ENCODE peak calls at places on chromosomes 12 and 14, in ten cellular contexts. B is tibial artery, M is AG10803, S is H4, X is AG09309, C is transverse colon, H is GM23338, Q is adrenal gland, T is HT1080, I is left cardiac atrium. P is an unnamed sample.

GRCh38 chr14:88463318-88463717 is 77.9 kb downstream of the SPATA7 start:
- DNase-seq in T (peak; percentile 21), H (peak; percentile 51), C (no peak), S (no peak), B (no peak), M (no peak), I (no peak), Q (no peak), X (no peak), P (no peak)

GRCh38 chr12:94716339-94716738 is 66.0 kb upstream of the TMCC3 start:
- DNase-seq in Q (no peak), H (no peak), B (no peak), I (no peak), X (no peak), T (no peak), S (no peak), C (no peak), M (no peak), P (no peak)

GRCh38 chr12:103880299-103881142 is 39.5 kb upstream of the NT5DC3 start:
- DNase-seq in T (no peak), X (no peak), H (no peak), I (no peak), S (no peak), M (no peak), B (no peak), Q (no peak), C (no peak), P (no peak)

GRCh38 chr12:112782921-112783320 is 8.6 kb upstream of the RPH3A start:
- DNase-seq in B (no peak), M (no peak), I (no peak), S (no peak), X (no peak), Q (no peak), H (no peak), T (no peak), C (no peak), P (no peak)

GRCh38 chr12:14239935-14240872 is 125.3 kb upstream of the ATF7IP start:
- DNase-seq in M (no peak), C (peak; percentile 50), B (no peak), H (peak; percentile 74), T (no peak), I (no peak), Q (no peak), S (no peak), X (no peak), P (no peak)

GRCh38 chr12:132669166-132669879 is 17.8 kb downstream of the POLE start:
- DNase-seq in X (no peak), S (no peak), Q (no peak), H (no peak), C (no peak), B (peak; percentile 17), T (peak; percentile 22), M (no peak), I (no peak), P (no peak)

GRCh38 chr12:57864811-57865751 is 18.6 kb upstream of the CTDSP2 start:
- DNase-seq in H (peak; percentile 83), T (peak; percentile 75), B (peak; percentile 94), M (peak; percentile 78), S (peak; percentile 40), C (peak; percentile 82), I (peak; percentile 87), Q (peak; percentile 77), X (no peak), P (peak; percentile 38)

GRCh38 chr12:3305904-3306619 is 184.9 kb upstream of the PRMT8 start:
- DNase-seq in M (no peak), X (no peak), Q (no peak), C (no peak), I (no peak), B (no peak), T (no peak), H (no peak), S (no peak), P (no peak)

GRCh38 chr12:77229640-77230442 is 164.5 kb upstream of the E2F7 start:
- DNase-seq in X (no peak), C (no peak), S (peak; percentile 12), I (no peak), H (peak; percentile 47), Q (no peak), B (no peak), T (no peak), M (no peak), P (no peak)

GRCh38 chr14:53630336-53630735 is 326.3 kb downstream of the BMP4 start:
- DNase-seq in Q (no peak), I (no peak), M (no peak), C (no peak), B (no peak), T (no peak), H (no peak), S (no peak), X (no peak), P (no peak)

GRCh38 chr12:123938679-123939480 is 33.8 kb downstream of the CCDC92 start:
- DNase-seq in H (peak; percentile 70), C (no peak), X (no peak), I (no peak), B (no peak), T (no peak), S (no peak), Q (no peak), M (no peak), P (no peak)

GRCh38 chr12:25585021-25585523 is 32.0 kb upstream of the LMNTD1 start:
- DNase-seq in C (no peak), I (peak; percentile 41), M (peak; percentile 74), Q (peak; percentile 33), H (no peak), S (peak; percentile 6), X (peak; percentile 65), T (no peak), B (no peak), P (no peak)

GRCh38 chr14:35159742-35160409 is 37.5 kb downstream of the PRORP start:
- DNase-seq in T (peak; percentile 92), H (no peak), M (peak; percentile 76), Q (no peak), B (no peak), S (peak; percentile 77), X (peak; percentile 78), C (no peak), I (no peak), P (peak; percentile 46)

GRCh38 chr12:92114834-92115233 is 30.8 kb downstream of the BTG1 start:
- DNase-seq in S (no peak), M (no peak), I (no peak), T (no peak), Q (no peak), X (no peak), C (no peak), H (no peak), B (no peak), P (no peak)

GRCh38 chr12:109734219-109735000 is 20.8 kb downstream of the FAM222A start:
- DNase-seq in I (no peak), M (no peak), Q (peak; percentile 8), X (no peak), T (no peak), S (peak; percentile 32), H (peak; percentile 84), C (peak; percentile 9), B (peak; percentile 41), P (no peak)

GRCh38 chr14:85911044-85911443 is 381.1 kb downstream of the FLRT2 start:
- DNase-seq in C (no peak), X (no peak), T (no peak), S (no peak), M (no peak), B (no peak), H (no peak), Q (no peak), I (no peak), P (no peak)

GRCh38 chr14:64818151-64818550 is 61.6 kb downstream of the SPTB start:
- DNase-seq in S (no peak), I (no peak), Q (no peak), C (no peak), X (no peak), T (no peak), H (no peak), M (no peak), B (no peak), P (no peak)

GRCh38 chr14:32756775-32757174 is 181.9 kb upstream of the NPAS3 start:
- DNase-seq in M (no peak), H (no peak), I (no peak), Q (no peak), B (no peak), S (no peak), T (no peak), C (no peak), X (no peak), P (no peak)

GRCh38 chr12:42130670-42131402 is 13.8 kb downstream of the GXYLT1 start:
- DNase-seq in S (peak; percentile 64), H (no peak), I (peak; percentile 39), C (no peak), Q (peak; percentile 53), M (peak; percentile 58), X (no peak), T (peak; percentile 64), B (peak; percentile 73), P (no peak)

GRCh38 chr12:98743362-98743953 is 98.4 kb downstream of the APAF1 start:
- DNase-seq in I (no peak), S (no peak), B (no peak), T (peak; percentile 52), H (peak; percentile 73), C (no peak), X (no peak), M (no peak), Q (peak; percentile 18), P (no peak)

GRCh38 chr12:100795193-100796179 is 910 bp downstream of the ANO4 start:
- DNase-seq in T (no peak), Q (peak; percentile 15), C (no peak), H (no peak), S (no peak), B (no peak), X (no peak), M (no peak), I (no peak), P (no peak)

GRCh38 chr12:99985129-99985570 is 414 bp upstream of the ANKS1B start:
- DNase-seq in B (no peak), X (no peak), H (no peak), T (no peak), S (no peak), M (no peak), I (no peak), C (no peak), Q (no peak), P (no peak)

GRCh38 chr12:124847113-124847512 is 16.6 kb downstream of the SCARB1 start:
- DNase-seq in M (no peak), S (no peak), Q (peak; percentile 81), H (no peak), I (no peak), T (no peak), X (no peak), B (no peak), C (no peak), P (no peak)

GRCh38 chr12:124466200-124467128 is 100.9 kb downstream of the NCOR2 start:
- DNase-seq in I (peak; percentile 71), B (peak; percentile 74), H (no peak), Q (no peak), C (peak; percentile 66), T (peak; percentile 98), M (no peak), X (no peak), S (no peak), P (no peak)

GRCh38 chr14:94542111-94542810 is 19.0 kb upstream of the SERPINA4 start:
- DNase-seq in I (no peak), T (peak; percentile 77), H (no peak), M (peak; percentile 56), C (no peak), S (no peak), Q (no peak), B (peak; percentile 51), X (peak; percentile 14), P (no peak)

GRCh38 chr14:102754370-102755262 is 22.6 kb upstream of the TRAF3 start:
- DNase-seq in I (no peak), C (no peak), B (no peak), Q (no peak), T (no peak), X (no peak), S (no peak), M (no peak), H (no peak), P (no peak)

GRCh38 chr12:124747426-124748161 is 116.1 kb downstream of the SCARB1 start:
- DNase-seq in M (peak; percentile 95), I (no peak), X (peak; percentile 93), B (no peak), C (peak; percentile 42), T (peak; percentile 89), Q (no peak), H (no peak), S (peak; percentile 90), P (peak; percentile 92)

GRCh38 chr12:14326699-14327098 is 38.8 kb upstream of the ATF7IP start:
- DNase-seq in M (peak; percentile 57), H (no peak), X (peak; percentile 33), B (no peak), Q (no peak), C (no peak), S (peak; percentile 25), I (no peak), T (no peak), P (peak; percentile 13)